ENCODE peak calls at places on chromosome 5, in five cellular contexts. B, Q, C, J and M are unnamed samples.

GRCh38 chr5:31886206-31886605 is 247.3 kb downstream of the PDZD2 start:
- DNase-seq in B (no peak), Q (no peak), C (no peak), J (no peak), M (no peak)

GRCh38 chr5:88118179-88118578 is 150.5 kb downstream of the TMEM161B start:
- DNase-seq in B (no peak), Q (no peak), C (no peak), J (no peak), M (no peak)

GRCh38 chr5:10331341-10331796 is 22.1 kb upstream of the MARCHF6 start:
- DNase-seq in B (no peak), Q (peak), C (peak), J (peak), M (no peak)

GRCh38 chr5:31767335-31768031 is 128.6 kb downstream of the PDZD2 start:
- DNase-seq in B (no peak), Q (no peak), C (no peak), J (no peak), M (no peak)

GRCh38 chr5:14011089-14012004 is 66.9 kb upstream of the DNAH5 start:
- DNase-seq in B (peak), Q (peak), C (peak), J (peak), M (peak)

GRCh38 chr5:132429451-132430440 is 60.2 kb downstream of the SLC22A5 start:
- DNase-seq in B (no peak), Q (no peak), C (no peak), J (no peak), M (no peak)

GRCh38 chr5:540215-541147 is 16.2 kb upstream of the SLC9A3 start:
- DNase-seq in B (no peak), Q (no peak), C (no peak), J (peak), M (no peak)

GRCh38 chr5:173108914-173109313 is 35.4 kb upstream of the BNIP1 start:
- DNase-seq in B (no peak), Q (no peak), C (no peak), J (no peak), M (no peak)

GRCh38 chr5:82666312-82666711 is 388.2 kb upstream of the RPS23 start:
- DNase-seq in B (no peak), Q (no peak), C (no peak), J (no peak), M (no peak)

GRCh38 chr5:167900521-167900920 is 390.9 kb upstream of the WWC1 start:
- DNase-seq in B (no peak), Q (no peak), C (no peak), J (no peak), M (no peak)

GRCh38 chr5:83914199-83914598 is 193.5 kb upstream of the HAPLN1 start:
- DNase-seq in B (no peak), Q (peak), C (peak), J (no peak), M (no peak)

GRCh38 chr5:42426036-42426435 is 2.8 kb downstream of the GHR start:
- DNase-seq in B (no peak), Q (no peak), C (no peak), J (no peak), M (no peak)

GRCh38 chr5:72837524-72838096 is 21.1 kb downstream of the TNPO1 start:
- DNase-seq in B (no peak), Q (no peak), C (no peak), J (no peak), M (no peak)
- TF ChIP-seq CTCF in B (no peak), Q (no peak), C (no peak), J (no peak), M (no peak)

DNA sequence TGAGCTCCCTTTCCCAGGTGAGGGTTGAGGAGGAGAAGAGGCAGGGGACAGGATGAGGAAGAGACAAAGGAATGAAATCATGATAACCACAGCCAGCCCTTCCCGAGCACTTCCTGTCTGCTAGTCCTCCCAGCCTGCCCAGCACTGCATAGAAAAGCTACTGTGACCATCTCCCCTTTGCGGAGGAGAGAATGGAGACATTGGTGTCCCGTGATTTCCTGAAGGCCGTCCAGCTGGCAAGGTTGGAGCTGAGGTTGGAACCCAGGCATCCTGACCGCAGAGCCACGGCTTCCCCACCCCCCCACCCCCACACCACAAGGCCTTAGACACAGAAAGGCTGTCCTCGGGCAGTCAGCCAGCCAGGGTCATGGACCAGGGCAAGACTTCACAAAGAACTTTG is 131.1 kb upstream of the ICE1 start:
- DNase-seq in B (no peak), Q (peak), C (no peak), J (peak), M (no peak)
- TF ChIP-seq CTCF in B (no peak), Q (no peak), C (no peak), J (no peak), M (no peak)

GRCh38 chr5:104082754-104083153 is 520.2 kb upstream of the NUDT12 start:
- DNase-seq in B (no peak), Q (no peak), C (no peak), J (no peak), M (no peak)
- TF ChIP-seq CTCF in B (no peak), Q (no peak), C (no peak), J (no peak), M (no peak)

GRCh38 chr5:73008831-73009230 is 53.0 kb downstream of the FCHO2 start:
- DNase-seq in B (no peak), Q (no peak), C (no peak), J (no peak), M (no peak)
- TF ChIP-seq CTCF in B (no peak), Q (no peak), C (no peak), J (no peak), M (no peak)

GRCh38 chr5:66617991-66618768 is 22.0 kb downstream of the MAST4 start:
- DNase-seq in B (no peak), Q (no peak), C (no peak), J (no peak), M (no peak)

GRCh38 chr5:66615136-66615535 is 18.9 kb downstream of the MAST4 start:
- DNase-seq in B (no peak), Q (no peak), C (no peak), J (no peak), M (no peak)

GRCh38 chr5:66616495-66617222 is 20.5 kb downstream of the MAST4 start:
- DNase-seq in B (no peak), Q (no peak), C (peak), J (no peak), M (no peak)

GRCh38 chr5:66617223-66617861 is 21.1 kb downstream of the MAST4 start:
- DNase-seq in B (no peak), Q (no peak), C (no peak), J (no peak), M (no peak)

GRCh38 chr5:66615894-66616293 is 19.7 kb downstream of the MAST4 start:
- DNase-seq in B (no peak), Q (no peak), C (no peak), J (no peak), M (no peak)
- TF ChIP-seq CTCF in B (no peak), Q (no peak), C (no peak), J (no peak), M (no peak)